ENCODE peak calls at places on chromosomes 7 and 10, in seven cellular contexts. K is T-helper 2 cell; M is astrocyte; H is stimulated activated CD8-positive, alpha-beta memory T cell treated with anti-CD3 and anti-CD28 coated beads, Interleukin-15, amount 100 ng/mL, for 24 hours; B is Right ventricle myocardium superior; I is lung; P is RWPE1. Y is an unnamed sample.

GRCh38 chr7:116075351-116076145 is 45.0 kb upstream of the TFEC start:
- DNase-seq in I (no peak), H (no peak), B (no peak), K (no peak), P (no peak), M (no peak), Y (peak; percentile 25)

GRCh38 chr7:73851410-73852338 is 9.3 kb upstream of the TMEM270 start:
- DNase-seq in P (peak; percentile 91), M (peak; percentile 98), K (no peak), I (no peak), H (no peak), B (no peak), Y (peak; percentile 98)

GRCh38 chr7:45259966-45260646 is 102.5 kb downstream of the RAMP3 start:
- DNase-seq in B (peak; percentile 77), I (peak; percentile 59), M (no peak), H (peak; percentile 78), K (peak; percentile 22), P (peak; percentile 58), Y (peak; percentile 23)

GRCh38 chr7:116211913-116212596 is 1.7 kb downstream of the TES start:
- DNase-seq in I (no peak), H (no peak), B (no peak), M (no peak), K (no peak), P (peak; percentile 20), Y (no peak)

GRCh38 chr7:107584716-107585115 is 4.7 kb downstream of the BCAP29 start:
- DNase-seq in K (no peak), P (no peak), I (no peak), H (no peak), M (no peak), B (no peak), Y (no peak)

GRCh38 chr10:79047875-79048638 is 20.7 kb upstream of the ZMIZ1 start:
- DNase-seq in P (no peak), M (no peak), K (no peak), B (no peak), H (no peak), I (no peak), Y (no peak)

GRCh38 chr7:1156782-1157535 is 3.0 kb downstream of the ZFAND2A start:
- DNase-seq in K (no peak), H (no peak), I (no peak), B (no peak), M (peak; percentile 31), P (no peak), Y (peak; percentile 71)

GRCh38 chr10:76033457-76034196 is 602.2 kb downstream of the LRMDA start:
- DNase-seq in M (peak; percentile 69), I (peak; percentile 34), H (no peak), P (no peak), B (no peak), K (no peak), Y (peak; percentile 38)

GRCh38 chr7:83060218-83060617 is 102.5 kb downstream of the PCLO start:
- DNase-seq in I (no peak), B (no peak), P (no peak), M (no peak), H (no peak), K (no peak), Y (no peak)

GRCh38 chr7:47506716-47507354 is 75.1 kb downstream of the TNS3 start:
- DNase-seq in K (no peak), H (no peak), M (peak; percentile 93), I (no peak), P (no peak), B (no peak), Y (no peak)

GRCh38 chr10:23035569-23035968 is 59.8 kb upstream of the MSRB2 start:
- DNase-seq in M (no peak), I (no peak), K (no peak), H (no peak), B (no peak), P (peak; percentile 4), Y (peak; percentile 2)

GRCh38 chr7:138129551-138130165 is 53.4 kb downstream of the AKR1D1 start:
- DNase-seq in P (no peak), I (no peak), B (no peak), K (no peak), H (no peak), M (no peak), Y (no peak)

GRCh38 chr10:79208251-79208983 is 138.9 kb upstream of the PPIF start:
- DNase-seq in I (no peak), B (no peak), H (no peak), K (no peak), M (no peak), P (no peak), Y (no peak)

GRCh38 chr7:151453326-151453791 is 13.4 kb upstream of the CRYGN start:
- DNase-seq in I (no peak), K (no peak), M (no peak), B (peak; percentile 31), P (no peak), H (no peak), Y (no peak)

GRCh38 chr7:77989981-77990566 is 191.5 kb downstream of the PHTF2 start:
- DNase-seq in M (no peak), I (no peak), P (no peak), H (no peak), K (no peak), B (no peak), Y (no peak)

GRCh38 chr10:124074471-124075109 is 18.8 kb downstream of the CHST15 start:
- DNase-seq in M (no peak), B (peak; percentile 61), H (no peak), K (no peak), I (no peak), P (no peak), Y (no peak)

GRCh38 chr10:70260259-70260658 is 23.5 kb downstream of the NPFFR1 start:
- DNase-seq in B (no peak), M (no peak), K (no peak), P (no peak), H (no peak), I (no peak), Y (no peak)

GRCh38 chr10:102612964-102613275 is 31.4 kb upstream of the TRIM8 start:
- DNase-seq in B (no peak), I (no peak), H (no peak), P (no peak), M (no peak), K (peak; percentile 39), Y (no peak)

GRCh38 chr7:88002617-88003016 is 68.6 kb downstream of the ADAM22 start:
- DNase-seq in K (no peak), B (no peak), H (no peak), M (no peak), I (no peak), P (no peak), Y (no peak)

GRCh38 chr10:68561804-68562649 is 1.9 kb downstream of the TET1 start:
- DNase-seq in B (no peak), P (no peak), K (no peak), I (no peak), M (no peak), H (no peak), Y (peak; percentile 52)

GRCh38 chr10:103716206-103717160 is 138.9 kb downstream of the SH3PXD2A start:
- DNase-seq in B (peak; percentile 20), H (no peak), K (no peak), P (peak; percentile 75), I (no peak), M (no peak), Y (no peak)

GRCh38 chr7:15016726-15017125 is 114.2 kb upstream of the DGKB start:
- DNase-seq in M (no peak), I (no peak), B (no peak), P (peak; percentile 49), K (no peak), H (no peak), Y (no peak)

GRCh38 chr7:102312317-102312716 is 25.6 kb downstream of the SH2B2 start:
- DNase-seq in H (no peak), I (no peak), K (no peak), M (no peak), B (no peak), P (no peak), Y (no peak)

GRCh38 chr7:82705831-82706230 is 262.3 kb upstream of the CACNA2D1 start:
- DNase-seq in M (no peak), P (no peak), H (no peak), I (no peak), K (no peak), B (no peak), Y (no peak)

GRCh38 chr10:44684641-44685040 is 226.5 kb upstream of the TMEM72 start:
- DNase-seq in P (no peak), K (no peak), M (peak; percentile 54), H (no peak), I (no peak), B (no peak), Y (no peak)

GRCh38 chr7:110881731-110882130 is 209.2 kb upstream of the LRRN3 start:
- DNase-seq in M (no peak), B (no peak), P (no peak), I (no peak), K (no peak), H (no peak), Y (no peak)

GRCh38 chr7:158320328-158320727 is 267.3 kb downstream of the PTPRN2 start:
- DNase-seq in H (no peak), B (no peak), P (no peak), K (no peak), I (no peak), M (no peak), Y (no peak)

GRCh38 chr10:24465899-24466615 is 257.1 kb downstream of the KIAA1217 start:
- DNase-seq in K (peak; percentile 24), I (peak; percentile 61), H (no peak), P (peak; percentile 90), B (no peak), M (peak; percentile 98), Y (peak; percentile 93)

GRCh38 chr7:141463986-141464385 is 87.2 kb upstream of the AGK start:
- DNase-seq in B (no peak), K (no peak), I (no peak), P (peak; percentile 24), M (peak; percentile 68), H (no peak), Y (peak; percentile 57)

GRCh38 chr10:80100861-80101695 is 22.6 kb downstream of the TMEM254 start:
- DNase-seq in M (no peak), H (no peak), I (no peak), B (no peak), P (peak; percentile 77), K (no peak), Y (no peak)

GRCh38 chr10:114397651-114398145 is 6.6 kb downstream of the AFAP1L2 start:
- DNase-seq in I (no peak), P (no peak), K (no peak), M (no peak), B (no peak), H (no peak), Y (no peak)

GRCh38 chr7:30708983-30709382 is 26.7 kb upstream of the CRHR2 start:
- DNase-seq in P (no peak), B (peak; percentile 67), M (no peak), I (no peak), H (no peak), K (no peak), Y (no peak)

GRCh38 chr10:99521474-99522077 is 11.2 kb upstream of the NKX2-3 start:
- DNase-seq in H (no peak), M (no peak), I (no peak), K (no peak), P (no peak), B (no peak), Y (no peak)

GRCh38 chr7:66679633-66679980 is 50.9 kb downstream of the KCTD7 start:
- DNase-seq in M (no peak), K (no peak), H (no peak), B (no peak), I (no peak), P (no peak), Y (no peak)

GRCh38 chr10:44424298-44424697 is 39.4 kb upstream of the CXCL12 start:
- DNase-seq in P (no peak), K (no peak), M (no peak), I (no peak), H (no peak), B (no peak), Y (no peak)

GRCh38 chr10:110527731-110528171 is 30.0 kb downstream of the DUSP5 start:
- DNase-seq in I (no peak), K (no peak), H (no peak), P (no peak), M (peak; percentile 71), B (no peak), Y (peak; percentile 47)